ENCODE peak calls at places on chromosomes 3 and 15, in seven cellular contexts. F is psoas muscle; W is activated CD8-positive, alpha-beta memory T cell treated with anti-CD3 and anti-CD28 coated beads for 48 hours; Z is ACHN; K is amniotic stem cell; U is PC-9; R is H54. D is an unnamed sample.

GRCh38 chr3:129626744-129627349 is 20.4 kb upstream of the PLXND1 start:
- DNase-seq in U (peak), K (no peak), W (peak), R (peak), F (peak), Z (peak), D (no peak)

GRCh38 chr3:137035631-137036030 is 77.8 kb downstream of the IL20RB start:
- DNase-seq in U (no peak), W (no peak), F (no peak), K (no peak), R (peak), Z (peak), D (no peak)

GRCh38 chr3:36212291-36212690 is 168.0 kb upstream of the STAC start:
- DNase-seq in Z (no peak), F (no peak), W (no peak), U (no peak), R (no peak), K (no peak), D (no peak)

GRCh38 chr15:45183001-45183400 is 4.8 kb downstream of the SHF start:
- DNase-seq in W (no peak), K (no peak), U (no peak), Z (no peak), R (no peak), F (no peak), D (no peak)

GRCh38 chr3:74630602-74631001 is 16.1 kb upstream of the CNTN3 start:
- DNase-seq in W (no peak), Z (no peak), F (no peak), R (no peak), K (no peak), U (no peak), D (no peak)

GRCh38 chr3:66709464-66710058 is 208.7 kb upstream of the LRIG1 start:
- DNase-seq in K (no peak), U (no peak), Z (no peak), W (no peak), R (no peak), F (no peak), D (no peak)

GRCh38 chr3:186025161-186025560 is 83.7 kb downstream of the ETV5 start:
- DNase-seq in W (peak), K (no peak), F (no peak), Z (no peak), R (no peak), U (no peak), D (no peak)

GRCh38 chr3:123780656-123781055 is 103.5 kb downstream of the MYLK start:
- DNase-seq in K (no peak), Z (no peak), W (no peak), F (no peak), U (no peak), R (no peak), D (no peak)

GRCh38 chr15:101370330-101371024 is 75.4 kb upstream of the SNRPA1 start:
- DNase-seq in R (no peak), Z (no peak), K (no peak), F (peak), W (no peak), U (no peak), D (no peak)

GRCh38 chr15:47711654-47712053 is 5.7 kb upstream of the SEMA6D start:
- DNase-seq in U (no peak), R (no peak), K (no peak), F (no peak), Z (peak), W (no peak), D (no peak)

GRCh38 chr3:13650210-13651056 is 101.5 kb downstream of the FBLN2 start:
- DNase-seq in R (peak), K (peak), U (no peak), W (peak), F (peak), Z (peak), D (no peak)

GRCh38 chr3:124796477-124796876 is 66.2 kb downstream of the UMPS start:
- DNase-seq in Z (no peak), K (no peak), F (no peak), U (no peak), W (no peak), R (no peak), D (no peak)

GRCh38 chr15:77027697-77028450 is 32.9 kb downstream of the PSTPIP1 start:
- DNase-seq in U (no peak), K (no peak), W (no peak), F (peak), Z (no peak), R (no peak), D (no peak)

GRCh38 chr15:90664650-90665287 is 52.4 kb upstream of the BLM start:
- DNase-seq in Z (peak), K (no peak), F (peak), W (no peak), U (no peak), R (no peak), D (no peak)

GRCh38 chr3:99114565-99115291 is 213.2 kb upstream of the DCBLD2 start:
- DNase-seq in U (no peak), R (no peak), F (no peak), K (peak), W (no peak), Z (peak), D (no peak)

GRCh38 chr3:87848003-87848402 is 210.8 kb downstream of the CGGBP1 start:
- DNase-seq in W (no peak), K (no peak), F (no peak), U (no peak), R (no peak), Z (no peak), D (no peak)

GRCh38 chr3:30747771-30748281 is 141.4 kb downstream of the TGFBR2 start:
- DNase-seq in F (no peak), W (no peak), Z (peak), K (no peak), R (no peak), U (peak), D (peak)

GRCh38 chr15:71800835-71801745 is 9.3 kb upstream of the NR2E3 start:
- DNase-seq in U (peak), F (no peak), Z (peak), K (no peak), W (no peak), R (peak), D (peak)

GRCh38 chr3:159252772-159253384 is 451.0 kb downstream of the MFSD1 start:
- DNase-seq in F (no peak), W (no peak), K (peak), R (no peak), U (no peak), Z (peak), D (peak)

GRCh38 chr3:46321461-46322104 is 32.3 kb upstream of the CCR2 start:
- DNase-seq in U (no peak), F (no peak), K (no peak), Z (no peak), R (no peak), W (no peak), D (no peak)

GRCh38 chr15:75070674-75071073 is 47.3 kb downstream of the PPCDC start:
- DNase-seq in W (no peak), K (no peak), U (no peak), Z (no peak), F (no peak), R (no peak), D (no peak)

GRCh38 chr3:193788189-193788946 is 195.4 kb downstream of the OPA1 start:
- DNase-seq in R (peak), U (no peak), K (no peak), Z (peak), F (peak), W (no peak), D (no peak)

GRCh38 chr15:65909831-65910230 is 40.5 kb downstream of the RAB11A start:
- DNase-seq in K (no peak), R (no peak), F (no peak), Z (no peak), W (no peak), U (no peak), D (no peak)

GRCh38 chr15:41561777-41562145 is 2.7 kb downstream of the TYRO3 start:
- DNase-seq in R (no peak), Z (no peak), U (no peak), W (no peak), F (peak), K (no peak), D (no peak)

GRCh38 chr15:53569756-53570480 is 189.5 kb downstream of the WDR72 start:
- DNase-seq in K (no peak), W (no peak), F (no peak), R (no peak), U (no peak), Z (no peak), D (peak)

GRCh38 chr15:29862271-29862670 is 40.0 kb upstream of the TJP1 start:
- DNase-seq in K (no peak), Z (no peak), R (no peak), F (no peak), U (no peak), W (no peak), D (no peak)

GRCh38 chr3:64344721-64345207 is 119.5 kb upstream of the PRICKLE2 start:
- DNase-seq in R (no peak), K (no peak), F (no peak), Z (no peak), W (no peak), U (peak), D (peak)

GRCh38 chr3:48514431-48515227 is 10.7 kb upstream of the SHISA5 start:
- DNase-seq in U (peak), R (no peak), K (no peak), Z (no peak), F (no peak), W (no peak), D (no peak)

D was measured in keratinocyte.